ENCODE peak calls at places on chromosome 11, in four cellular contexts. J is AG09309, Y is left ventricle myocardium inferior, O is brain microvascular endothelial cell. F is an unnamed sample.

GRCh38 chr11:119774180-119774763 is 45.3 kb upstream of the NECTIN1 start:
- DNase-seq in O (no peak), J (no peak), Y (no peak), F (no peak)

GRCh38 chr11:35142481-35143207 is 3.7 kb downstream of the CD44 start:
- DNase-seq in O (peak; percentile 49), Y (no peak), J (no peak), F (peak; percentile 78)

GRCh38 chr11:45366839-45367238 is 80.7 kb upstream of the SYT13 start:
- DNase-seq in O (no peak), Y (no peak), J (no peak), F (no peak)

GRCh38 chr11:85737738-85738137 is 51.7 kb upstream of the CCDC89 start:
- DNase-seq in O (no peak), J (no peak), Y (no peak), F (no peak)

GRCh38 chr11:64015935-64016468 is 19.7 kb upstream of the FLRT1 start:
- DNase-seq in J (no peak), O (no peak), Y (no peak), F (no peak)

GRCh38 chr11:126419801-126420729 is 64.6 kb downstream of the ST3GAL4 start:
- DNase-seq in Y (no peak), J (no peak), O (peak; percentile 57), F (no peak)

GRCh38 chr11:105081412-105082150 is 36.4 kb upstream of the CARD16 start:
- DNase-seq in J (no peak), Y (no peak), O (no peak), F (no peak)

GRCh38 chr11:126631399-126631798 is 275.9 kb downstream of the ST3GAL4 start:
- DNase-seq in J (no peak), Y (no peak), O (no peak), F (no peak)

GRCh38 chr11:129960216-129961214 is 42.1 kb downstream of the PRDM10 start:
- DNase-seq in J (peak; percentile 47), Y (no peak), O (peak; percentile 93), F (peak; percentile 72)

GRCh38 chr11:31874631-31875191 is 63.6 kb upstream of the PAX6 start:
- DNase-seq in Y (no peak), O (no peak), J (no peak), F (no peak)

GRCh38 chr11:28808771-28809170 is 700.6 kb downstream of the METTL15 start:
- DNase-seq in J (no peak), Y (no peak), O (no peak), F (no peak)

GRCh38 chr11:48031602-48032001 is 51.2 kb downstream of the PTPRJ start:
- DNase-seq in Y (no peak), O (no peak), J (no peak), F (no peak)

GRCh38 chr11:7551571-7551970 is 37.8 kb downstream of the PPFIBP2 start:
- DNase-seq in J (peak; percentile 55), O (no peak), Y (no peak), F (peak; percentile 86)

GRCh38 chr11:48005133-48005532 is 24.8 kb downstream of the PTPRJ start:
- DNase-seq in J (no peak), Y (no peak), O (no peak), F (peak; percentile 43)

GRCh38 chr11:83294208-83294607 is 8.0 kb upstream of the CCDC90B start:
- DNase-seq in O (no peak), J (no peak), Y (no peak), F (no peak)

GRCh38 chr11:83287631-83288030 is 1.5 kb upstream of the CCDC90B start:
- DNase-seq in J (no peak), Y (no peak), O (no peak), F (no peak)

GRCh38 chr11:83293436-83293732 is 7.2 kb upstream of the CCDC90B start:
- DNase-seq in J (no peak), Y (no peak), O (no peak), F (no peak)

GRCh38 chr11:83292709-83293435 is 6.7 kb upstream of the CCDC90B start:
- DNase-seq in O (peak; percentile 71), Y (no peak), J (peak; percentile 40), F (peak; percentile 74)
- TF ChIP-seq CTCF in O (peak; percentile 86), Y (peak; percentile 73), J (peak; percentile 80), F (peak; percentile 90)

GRCh38 chr11:65067446-65067845 is 9.1 kb upstream of the NAALADL1 start:
- DNase-seq in J (no peak), Y (no peak), O (no peak), F (no peak)
- H3K4me3 ChIP-seq in J (no peak overlapping the region), Y (no peak overlapping the region), O (no peak overlapping the region), F (no peak overlapping the region)

GRCh38 chr11:121292503-121293275 is at the start of gene SC5D:
- DNase-seq in O (peak; percentile 87), Y (peak; percentile 95), J (peak; percentile 62), F (peak; percentile 91)
- TF ChIP-seq CTCF in O (no peak), Y (no peak), J (no peak), F (no peak)

DNA sequence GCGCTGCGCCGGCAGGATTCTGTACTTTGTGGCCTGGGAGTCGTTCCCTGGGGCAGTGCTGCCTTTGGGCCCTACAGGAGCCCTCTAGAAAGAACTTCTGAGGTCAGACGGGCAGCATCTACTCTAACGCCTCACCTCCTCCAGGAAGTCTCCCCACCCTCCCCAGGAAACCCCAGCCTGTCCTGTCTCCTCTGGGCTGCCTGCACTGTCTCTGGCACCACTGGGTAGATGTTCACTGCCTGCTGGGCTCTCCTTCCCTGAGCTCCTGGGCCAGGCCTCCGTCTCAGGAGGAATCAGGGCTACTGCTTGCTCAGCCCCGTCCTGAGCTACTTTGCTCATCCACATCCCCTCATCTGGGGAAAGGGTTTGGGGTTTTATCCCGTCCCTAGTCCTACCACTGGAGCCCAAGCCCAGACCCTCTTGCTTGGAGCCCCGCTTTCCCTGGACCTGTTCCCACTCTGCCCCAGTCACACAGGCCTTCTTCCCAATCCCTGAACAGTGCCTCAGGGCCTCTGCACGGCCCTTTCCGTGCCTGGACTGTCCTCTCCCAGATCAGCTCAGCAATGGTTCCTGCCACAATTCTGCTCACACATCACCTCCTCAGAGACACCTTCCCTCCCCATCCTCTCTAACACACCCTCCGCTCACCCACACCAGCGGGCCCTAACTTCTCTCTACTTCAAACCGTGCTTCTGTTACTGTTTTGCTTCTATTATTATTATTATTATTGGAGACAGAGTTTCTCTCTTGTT is 11.3 kb upstream of the TREH start:
- DNase-seq in Y (no peak), J (no peak), O (no peak), F (no peak)
- H3K4me3 ChIP-seq in Y (peak overlapping the region; percentile 62), J (no peak overlapping the region), O (no peak overlapping the region), F (no peak overlapping the region)

GRCh38 chr11:10695821-10696220 is 2.3 kb upstream of the IRAG1 start:
- DNase-seq in O (no peak), J (no peak), Y (no peak), F (no peak)

GRCh38 chr11:10696797-10697620 is 3.5 kb upstream of the IRAG1 start:
- DNase-seq in O (no peak), J (no peak), Y (no peak), F (no peak)

GRCh38 chr11:10694481-10695239 is 1.1 kb upstream of the IRAG1 start:
- DNase-seq in J (no peak), Y (no peak), O (peak; percentile 41), F (peak; percentile 71)

GRCh38 chr11:10692716-10693115 is 839 bp downstream of the IRAG1 start:
- DNase-seq in J (no peak), O (no peak), Y (no peak), F (no peak)

GRCh38 chr11:10693509-10694071 is at the start of gene IRAG1:
- DNase-seq in J (no peak), Y (peak; percentile 70), O (peak; percentile 52), F (peak; percentile 67)
- TF ChIP-seq CTCF in J (no peak), Y (no peak), O (no peak), F (no peak)

GRCh38 chr11:66287256-66288137 is 1.4 kb downstream of the YIF1A start:
- DNase-seq in O (no peak), Y (no peak), J (no peak), F (no peak)
- H3K4me3 ChIP-seq in O (peak overlapping the region; percentile 72), Y (peak overlapping the region; percentile 92), J (peak overlapping the region; percentile 76), F (peak overlapping the region; percentile 91)

DNA sequence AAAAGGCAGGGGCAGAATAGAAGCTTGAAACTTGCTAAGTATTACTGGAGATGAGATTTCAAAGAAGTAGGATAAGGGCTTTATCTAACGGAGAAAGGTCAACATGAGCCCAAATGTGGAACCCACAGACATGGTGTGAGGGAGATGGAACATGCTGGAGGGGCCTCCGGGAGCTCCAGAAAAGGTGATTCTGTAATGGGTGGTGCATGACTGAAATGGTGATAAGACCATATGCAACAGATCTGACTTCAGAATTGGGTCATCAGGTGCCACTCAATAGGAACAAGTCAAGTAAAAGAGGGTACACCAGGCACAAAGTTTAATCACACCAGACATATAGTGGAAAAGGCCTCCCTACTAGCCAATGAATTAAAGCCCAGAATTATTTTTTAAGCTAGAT is 7.9 kb upstream of the CEP295 start:
- DNase-seq in Y (no peak), O (no peak), J (no peak), F (no peak)
- TF ChIP-seq CTCF in Y (no peak), O (no peak), J (no peak), F (no peak)

GRCh38 chr11:278001-278951 is at the start of gene NLRP6:
- DNase-seq in O (no peak), Y (no peak), J (no peak), F (no peak)
- H3K4me3 ChIP-seq in O (no peak within 1 kb of the TSS), Y (peak within 1 kb of the TSS; percentile 53), J (no peak within 1 kb of the TSS), F (no peak within 1 kb of the TSS)

GRCh38 chr11:22304337-22304961 is 33.7 kb upstream of the SLC17A6 start:
- DNase-seq in Y (no peak), J (no peak), O (no peak), F (peak; percentile 48)
- TF ChIP-seq CTCF in Y (peak; percentile 76), J (peak; percentile 41), O (peak; percentile 32), F (peak; percentile 65)

F was measured in AG10803.